ENCODE peak calls at places on chromosomes 1 and 21, in six cellular contexts. L, D, B, N, H and W are unnamed samples.

GRCh38 chr21:29196664-29197052 is 66.2 kb downstream of the MAP3K7CL start:
- DNase-seq in L (no peak), D (no peak), B (peak), N (no peak), H (no peak), W (no peak)

GRCh38 chr1:100528861-100529260 is 9.1 kb upstream of the GPR88 start:
- DNase-seq in L (no peak), D (peak), B (no peak), N (no peak), H (no peak), W (no peak)

GRCh38 chr1:47894718-47895393 is 102.3 kb downstream of the TRABD2B start:
- DNase-seq in L (no peak), D (peak), B (no peak), N (peak), H (no peak), W (no peak)

GRCh38 chr1:227654858-227655752 is 80.0 kb downstream of the JMJD4 start:
- DNase-seq in L (no peak), D (peak), B (no peak), N (no peak), H (no peak), W (no peak)

GRCh38 chr1:205604825-205605544 is 26.8 kb downstream of the ELK4 start:
- DNase-seq in L (no peak), D (no peak), B (no peak), N (no peak), H (no peak), W (no peak)

GRCh38 chr1:19967808-19968207 is 11.6 kb downstream of the PLA2G2A start:
- DNase-seq in L (no peak), D (no peak), B (no peak), N (no peak), H (no peak), W (no peak)

GRCh38 chr1:24134376-24134775 is 8.6 kb downstream of the IL22RA1 start:
- DNase-seq in L (no peak), D (no peak), B (no peak), N (no peak), H (no peak), W (no peak)

GRCh38 chr21:44723177-44724131 is 12.1 kb upstream of the TSPEAR start:
- DNase-seq in L (no peak), D (no peak), B (no peak), N (no peak), H (no peak), W (no peak)

GRCh38 chr1:210416049-210416448 is 87.3 kb downstream of the HHAT start:
- DNase-seq in L (no peak), D (no peak), B (no peak), N (no peak), H (no peak), W (no peak)

GRCh38 chr1:221839321-221839720 is 97.4 kb upstream of the DUSP10 start:
- DNase-seq in L (no peak), D (no peak), B (peak), N (no peak), H (no peak), W (no peak)

GRCh38 chr1:78911956-78912880 is 94.3 kb downstream of the ADGRL4 start:
- DNase-seq in L (no peak), D (no peak), B (no peak), N (no peak), H (no peak), W (no peak)

GRCh38 chr21:36915701-36916075 is 50.8 kb downstream of the HLCS start:
- DNase-seq in L (no peak), D (no peak), B (no peak), N (no peak), H (no peak), W (no peak)

GRCh38 chr1:172863031-172863430 is 187.7 kb downstream of the TNFSF18 start:
- DNase-seq in L (no peak), D (no peak), B (no peak), N (no peak), H (no peak), W (no peak)

GRCh38 chr1:224852901-224853568 is 76.4 kb upstream of the DNAH14 start:
- DNase-seq in L (peak), D (peak), B (peak), N (peak), H (no peak), W (no peak)

GRCh38 chr21:43939443-43940328 is 72.4 kb upstream of the TRAPPC10 start:
- DNase-seq in L (no peak), D (no peak), B (no peak), N (no peak), H (no peak), W (no peak)

GRCh38 chr1:26012862-26013261 is 8.7 kb upstream of the EXTL1 start:
- DNase-seq in L (no peak), D (no peak), B (no peak), N (no peak), H (no peak), W (no peak)
- TF ChIP-seq CTCF in L (no peak), D (no peak), B (no peak), N (no peak), H (no peak), W (no peak)

DNA sequence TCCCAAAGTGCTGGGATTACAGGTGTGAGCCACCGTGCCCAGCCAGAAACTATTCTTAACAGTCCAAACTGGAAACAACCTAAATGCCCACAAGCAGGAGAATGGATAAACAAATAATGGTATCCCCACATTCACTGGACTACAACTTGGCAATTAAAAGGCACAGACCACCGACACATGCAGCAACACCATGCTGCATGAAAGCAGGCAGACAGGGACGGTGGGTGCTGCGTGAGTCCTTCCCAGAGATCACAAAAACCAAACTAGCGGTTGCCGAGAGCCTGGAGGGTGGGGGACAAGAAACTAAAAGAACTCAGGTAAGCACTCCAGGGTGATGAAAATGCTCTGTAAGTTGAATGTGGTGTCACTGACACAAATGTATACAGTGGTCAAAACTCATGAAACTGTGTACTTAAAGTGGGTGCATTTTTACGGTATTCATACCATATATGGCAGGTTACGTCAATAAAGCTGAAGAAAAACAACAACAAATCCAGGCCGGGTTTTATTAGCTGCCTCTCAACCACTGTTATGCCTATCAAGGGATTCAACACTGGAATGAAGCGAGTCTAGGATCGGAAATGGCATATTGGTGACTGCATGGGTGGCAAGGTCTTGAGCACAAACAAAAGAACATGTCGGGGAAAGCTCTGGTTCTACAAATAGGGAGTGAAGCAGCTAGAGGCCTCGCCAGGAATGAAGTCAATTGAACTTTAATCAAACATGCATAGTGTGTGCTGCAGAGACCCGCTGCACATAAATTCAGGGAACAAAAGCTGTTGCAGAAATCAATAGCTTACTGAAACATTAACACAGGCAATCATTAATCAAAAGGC is 52.4 kb downstream of the SLC45A1 start:
- DNase-seq in L (no peak), D (no peak), B (no peak), N (no peak), H (no peak), W (no peak)
- TF ChIP-seq CTCF in L (no peak), D (no peak), B (no peak), N (no peak), H (no peak), W (no peak)

GRCh38 chr21:45818276-45818903 is 163.2 kb upstream of the COL6A1 start:
- DNase-seq in L (peak), D (no peak), B (no peak), N (peak), H (no peak), W (no peak)
- TF ChIP-seq CTCF in L (no peak), D (no peak), B (peak), N (no peak), H (no peak), W (no peak)

DNA sequence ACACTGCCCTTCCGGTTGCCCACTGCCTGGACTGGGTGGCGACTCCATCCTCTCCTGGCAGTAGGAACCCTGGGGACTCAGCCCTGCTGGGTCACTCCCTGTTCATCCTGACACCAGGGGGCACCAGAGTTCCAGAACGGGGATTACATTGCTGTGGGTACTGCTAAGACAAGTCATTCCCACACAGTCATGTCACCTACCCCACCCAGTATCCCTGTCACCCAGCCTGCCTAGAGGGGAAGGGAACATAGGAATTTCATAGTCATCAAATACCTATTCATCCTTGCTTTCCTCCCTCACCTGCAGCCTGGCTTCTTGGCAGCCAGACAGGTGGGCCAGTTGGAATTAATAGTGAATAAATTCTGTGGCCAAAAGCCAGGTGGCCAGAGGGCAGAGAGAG is 9.8 kb upstream of the SFN start:
- DNase-seq in L (peak), D (peak), B (peak), N (peak), H (peak), W (peak)
- TF ChIP-seq CTCF in L (peak), D (peak), B (peak), N (peak), H (peak), W (peak)

DNA sequence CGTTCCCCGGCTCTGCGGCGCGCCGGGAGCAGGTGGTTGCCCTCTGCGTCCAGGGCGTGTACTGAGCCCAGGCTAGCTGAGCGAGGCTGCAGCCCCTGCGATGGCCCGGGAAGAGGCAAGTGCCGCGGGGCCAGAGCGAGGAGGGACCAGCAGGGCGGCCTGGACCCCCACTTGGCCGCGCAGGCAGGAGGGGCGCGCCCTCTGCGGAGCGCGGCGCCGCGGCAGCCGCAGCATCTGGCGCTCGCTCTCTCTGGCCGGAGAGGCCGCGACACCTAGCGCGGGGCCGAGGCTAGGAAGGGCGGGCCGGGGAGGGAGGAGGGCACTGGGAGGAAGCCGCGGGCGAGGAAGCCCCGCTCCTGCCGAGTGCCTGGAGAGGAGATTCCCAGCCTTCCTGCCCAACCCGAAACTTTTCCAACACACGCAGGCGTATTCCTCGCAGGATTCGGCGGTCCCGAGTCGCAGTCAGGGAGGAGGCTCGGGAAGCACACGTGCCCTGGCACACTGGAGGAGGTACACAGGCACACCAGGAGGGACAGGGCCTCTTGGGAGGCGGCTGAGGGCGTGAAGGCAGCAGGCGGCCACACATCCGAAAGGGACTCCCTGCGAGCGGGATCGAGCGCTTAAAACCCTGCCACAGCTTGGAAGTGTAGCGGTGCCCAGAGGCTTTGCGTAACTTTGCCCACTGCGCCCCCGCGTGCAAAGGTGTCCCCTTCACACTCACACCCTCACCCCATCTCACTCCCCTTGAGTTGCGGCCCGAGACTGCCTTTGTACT is 4.8 kb upstream of the PROX1 start:
- DNase-seq in L (no peak), D (peak), B (no peak), N (no peak), H (no peak), W (peak)
- TF ChIP-seq CTCF in L (no peak), D (no peak), B (no peak), N (no peak), H (no peak), W (peak)

GRCh38 chr1:200535605-200536004 is 84.9 kb downstream of the KIF14 start:
- DNase-seq in L (peak), D (peak), B (peak), N (peak), H (no peak), W (no peak)
- TF ChIP-seq CTCF in L (no peak), D (peak), B (peak), N (peak), H (peak), W (peak)

GRCh38 chr1:182391028-182391361 is 595 bp downstream of the GLUL start:
- DNase-seq in L (no peak), D (no peak), B (no peak), N (no peak), H (no peak), W (no peak)

GRCh38 chr1:182394055-182394775 is 2.6 kb upstream of the GLUL start:
- DNase-seq in L (no peak), D (no peak), B (no peak), N (no peak), H (no peak), W (no peak)

GRCh38 chr1:182389619-182390047 is 2.0 kb downstream of the GLUL start:
- DNase-seq in L (no peak), D (peak), B (peak), N (no peak), H (no peak), W (no peak)

GRCh38 chr1:182392045-182393028 is 747 bp upstream of the GLUL start:
- DNase-seq in L (no peak), D (no peak), B (peak), N (no peak), H (no peak), W (no peak)

DNA sequence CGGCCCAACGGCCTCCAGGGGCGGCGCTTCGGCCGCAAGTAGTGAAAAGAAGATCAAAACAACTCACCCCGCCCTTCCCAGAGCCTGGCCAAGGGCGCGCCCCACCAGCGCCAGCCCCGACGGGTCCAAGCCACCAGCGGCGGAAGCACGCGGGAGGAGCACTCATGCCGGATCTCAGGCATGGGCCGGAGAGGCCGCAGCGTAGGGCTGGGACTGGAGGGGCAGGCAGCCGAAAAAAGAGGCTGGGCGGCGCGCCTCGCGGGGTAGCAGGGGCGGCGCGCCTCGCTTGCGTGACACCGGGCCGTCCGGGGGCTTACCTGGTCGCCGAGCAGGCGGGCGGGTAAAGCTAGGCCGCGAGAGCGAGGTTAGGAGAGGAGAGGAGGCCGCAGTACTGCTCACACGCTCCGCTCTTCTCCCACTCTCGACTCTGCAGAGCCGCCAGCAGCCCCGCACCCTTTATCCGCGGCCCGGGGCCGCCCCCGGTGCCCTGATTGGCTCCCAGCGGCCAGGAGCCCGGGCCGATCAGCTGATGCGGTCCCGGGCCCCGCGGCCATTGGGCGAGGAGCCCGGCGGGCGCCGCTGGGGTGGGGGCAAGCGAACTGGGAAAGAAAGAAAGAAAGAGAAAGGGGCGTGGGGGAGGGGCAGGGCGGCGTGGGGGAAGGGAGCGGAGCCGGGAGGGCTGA is at the start of gene GLUL:
- DNase-seq in L (peak), D (peak), B (peak), N (peak), H (peak), W (peak)
- TF ChIP-seq CTCF in L (peak), D (no peak), B (no peak), N (no peak), H (no peak), W (peak)

DNA sequence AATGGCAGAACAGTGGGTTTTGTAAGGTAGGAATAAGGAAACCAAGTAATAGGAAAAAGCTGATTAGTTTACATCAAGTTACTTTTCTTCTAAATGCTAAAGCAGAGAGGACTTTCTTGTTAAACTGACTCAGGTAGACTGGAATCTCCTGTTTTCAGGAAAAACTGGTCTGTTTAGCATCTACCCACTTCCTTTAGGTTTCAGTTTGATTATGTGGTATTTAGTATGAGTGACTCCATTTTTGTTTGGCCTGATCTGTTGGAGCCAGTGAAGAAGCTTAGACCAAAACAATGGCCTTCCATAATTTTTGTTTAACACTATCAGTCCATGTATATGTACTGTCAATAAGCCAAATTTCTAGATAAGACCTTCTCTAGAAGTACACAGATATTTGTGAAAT is 88.4 kb downstream of the EPB41 start:
- DNase-seq in L (no peak), D (no peak), B (no peak), N (no peak), H (no peak), W (no peak)
- TF ChIP-seq CTCF in L (no peak), D (no peak), B (no peak), N (no peak), H (no peak), W (no peak)

DNA sequence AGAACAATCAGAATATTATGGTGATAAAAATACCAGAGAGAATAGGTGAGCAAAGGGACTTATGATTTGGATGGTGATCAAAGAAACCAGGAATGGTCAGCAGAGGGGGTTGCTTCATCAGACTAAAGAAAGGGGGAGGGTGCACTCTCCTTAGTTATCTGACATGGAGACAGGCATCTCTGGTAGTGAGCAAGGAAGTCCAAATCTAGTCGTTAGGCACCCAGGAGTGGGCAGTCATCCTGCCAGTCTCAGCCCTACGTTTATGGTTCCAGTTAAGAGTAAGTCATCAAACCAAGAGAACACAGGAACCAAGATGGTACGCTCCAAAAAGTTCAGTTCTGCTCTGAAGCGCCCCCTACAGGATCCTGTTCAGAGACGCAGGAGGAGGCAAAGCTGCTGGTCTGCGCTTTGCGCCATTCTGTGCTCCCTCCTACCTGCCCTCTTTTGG is 28.6 kb downstream of the EBNA1BP2 start:
- DNase-seq in L (no peak), D (peak), B (no peak), N (peak), H (no peak), W (no peak)
- TF ChIP-seq CTCF in L (peak), D (peak), B (peak), N (peak), H (no peak), W (peak)

DNA sequence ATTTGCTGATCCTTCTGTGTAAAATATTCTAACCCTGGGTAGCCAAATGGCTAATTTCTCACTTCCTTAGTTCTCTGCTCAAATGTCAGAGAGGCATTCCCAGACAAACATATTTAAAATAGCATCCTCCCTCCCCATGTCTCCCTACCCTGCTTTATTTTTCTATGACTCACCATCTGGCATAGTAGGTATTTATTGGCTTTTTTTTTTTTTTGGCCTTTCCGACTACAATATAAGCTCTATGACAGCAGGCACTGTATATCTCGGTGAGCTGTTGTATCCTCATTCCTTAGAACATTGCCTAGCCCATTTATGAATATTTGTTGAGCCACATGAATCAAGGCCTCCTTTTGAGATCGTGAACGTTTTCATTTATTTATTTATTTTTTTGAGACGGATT is 1.5 kb upstream of the NEK7 start:
- DNase-seq in L (peak), D (peak), B (no peak), N (peak), H (no peak), W (no peak)
- TF ChIP-seq CTCF in L (no peak), D (no peak), B (no peak), N (no peak), H (no peak), W (no peak)